ENCODE peak calls at places on chromosomes 2 and 18, in five cellular contexts. H is HEK293T; V is NCI-H1436 treated with DMSO at 0.1 percent for 48 hours; B is activated CD4-positive, alpha-beta memory T cell treated with anti-CD3 and anti-CD28 coated beads for 36 hours; U is NCI-H748 treated with DMSO at 0.1 percent for 48 hours. O is an unnamed sample.

GRCh38 chr2:57291209-57291608 is 755.4 kb upstream of the VRK2 start:
- DNase-seq in H (no peak), V (no peak), B (no peak), U (no peak), O (no peak)

GRCh38 chr2:137969418-137969765 is 5.1 kb downstream of the HNMT start:
- DNase-seq in H (no peak), V (no peak), B (no peak), U (no peak), O (no peak)

GRCh38 chr2:49262815-49263560 is 108.7 kb upstream of the FSHR start:
- DNase-seq in H (no peak), V (no peak), B (no peak), U (peak), O (no peak)

GRCh38 chr2:655626-656025 is 21.6 kb downstream of the TMEM18 start:
- DNase-seq in H (no peak), V (no peak), B (no peak), U (no peak), O (no peak)

GRCh38 chr2:19673213-19673791 is 228.5 kb downstream of the TTC32 start:
- DNase-seq in H (no peak), V (no peak), B (no peak), U (no peak), O (no peak)

GRCh38 chr2:214311031-214311533 is 99.8 kb upstream of the VWC2L start:
- DNase-seq in H (peak), V (no peak), B (no peak), U (no peak), O (no peak)

GRCh38 chr18:70390366-70391090 is 101.7 kb downstream of the SOCS6 start:
- DNase-seq in H (no peak), V (no peak), B (no peak), U (no peak), O (no peak)

GRCh38 chr2:149894226-149894625 is 306.7 kb upstream of the MMADHC start:
- DNase-seq in H (no peak), V (no peak), B (no peak), U (no peak), O (no peak)

GRCh38 chr2:235749121-235749780 is 255.4 kb downstream of the AGAP1 start:
- DNase-seq in H (no peak), V (no peak), B (no peak), U (no peak), O (no peak)

GRCh38 chr2:162677476-162677875 is 161.1 kb downstream of the KCNH7 start:
- DNase-seq in H (no peak), V (no peak), B (no peak), U (no peak), O (no peak)

GRCh38 chr2:237627463-237628321 is at the start of gene LRRFIP1:
- DNase-seq in H (peak), V (no peak), B (peak), U (no peak), O (no peak)

GRCh38 chr18:75548353-75548752 is 120.8 kb upstream of the SMIM21 start:
- DNase-seq in H (no peak), V (peak), B (no peak), U (peak), O (no peak)

GRCh38 chr2:210269148-210269547 is 43.9 kb upstream of the ACADL start:
- DNase-seq in H (no peak), V (no peak), B (no peak), U (no peak), O (no peak)

GRCh38 chr18:7516505-7517117 is 50.5 kb upstream of the PTPRM start:
- DNase-seq in H (no peak), V (no peak), B (no peak), U (no peak), O (no peak)

GRCh38 chr18:36762074-36762473 is 66.7 kb downstream of the TPGS2 start:
- DNase-seq in H (no peak), V (no peak), B (peak), U (no peak), O (no peak)

GRCh38 chr2:86225581-86225980 is 26.3 kb downstream of the MRPL35 start:
- DNase-seq in H (no peak), V (no peak), B (peak), U (no peak), O (no peak)

GRCh38 chr2:239337877-239338484 is 62.8 kb downstream of the HDAC4 start:
- DNase-seq in H (no peak), V (no peak), B (no peak), U (no peak), O (no peak)

GRCh38 chr2:207854484-207855386 is 85.0 kb upstream of the FZD5 start:
- DNase-seq in H (no peak), V (no peak), B (no peak), U (no peak), O (no peak)

GRCh38 chr2:85913854-85914524 is 25.2 kb upstream of the ST3GAL5 start:
- DNase-seq in H (no peak), V (no peak), B (no peak), U (no peak), O (no peak)

GRCh38 chr2:120393456-120393855 is 47.5 kb downstream of the INHBB start:
- DNase-seq in H (no peak), V (no peak), B (no peak), U (no peak), O (no peak)

GRCh38 chr2:119136872-119137271 is 21.7 kb downstream of the C1QL2 start:
- DNase-seq in H (no peak), V (no peak), B (no peak), U (no peak), O (no peak)

GRCh38 chr2:69054431-69054830 is 41.5 kb downstream of the ANTXR1 start:
- DNase-seq in H (no peak), V (no peak), B (peak), U (no peak), O (no peak)

GRCh38 chr2:20126040-20126439 is 74.6 kb upstream of the LAPTM4A start:
- DNase-seq in H (no peak), V (no peak), B (no peak), U (no peak), O (no peak)

GRCh38 chr2:127423476-127423840 is 5.2 kb downstream of the PROC start:
- DNase-seq in H (no peak), V (no peak), B (no peak), U (no peak), O (no peak)

GRCh38 chr2:195330513-195330956 is 326.5 kb upstream of the SLC39A10 start:
- DNase-seq in H (no peak), V (peak), B (no peak), U (peak), O (peak)

GRCh38 chr2:64738026-64738425 is 84.3 kb upstream of the SERTAD2 start:
- DNase-seq in H (no peak), V (no peak), B (no peak), U (no peak), O (no peak)

GRCh38 chr2:110773470-110773921 is 41.1 kb downstream of the ACOXL start:
- DNase-seq in H (no peak), V (no peak), B (no peak), U (no peak), O (no peak)

GRCh38 chr18:30106356-30106755 is 936.2 kb downstream of the DSC3 start:
- DNase-seq in H (peak), V (no peak), B (no peak), U (no peak), O (no peak)

GRCh38 chr2:96330407-96330806 is 5.2 kb upstream of the NCAPH start:
- DNase-seq in H (no peak), V (no peak), B (no peak), U (no peak), O (no peak)

GRCh38 chr18:77102246-77103040 is 30.1 kb downstream of the MBP start:
- DNase-seq in H (peak), V (no peak), B (no peak), U (no peak), O (no peak)

GRCh38 chr2:241895732-241896641 is 26.5 kb downstream of the RTP5 start:
- DNase-seq in H (peak), V (no peak), B (peak), U (no peak), O (no peak)

GRCh38 chr2:149146876-149147275 is 108.4 kb downstream of the LYPD6B start:
- DNase-seq in H (no peak), V (no peak), B (no peak), U (no peak), O (no peak)

GRCh38 chr2:31442376-31442775 is 27.8 kb upstream of the XDH start:
- DNase-seq in H (no peak), V (no peak), B (no peak), U (no peak), O (no peak)

O was measured in NCI-H2081 treated with DMSO at 0.1 percent for 48 hours.